ENCODE peak calls at places on chromosomes 11 and 22, in ten cellular contexts. P, S, C, E, L, D, N, Z, I and H are unnamed samples. For H3K4me1, the result is how much of the 10 kb centered on the place peaks cover.

GRCh38 chr11:118305726-118306125 is 1.2 kb downstream of the CD3E start:
- DNase-seq in P (no peak), S (no peak), C (no peak), E (no peak), L (no peak), D (no peak), N (no peak), Z (no peak), I (no peak), H (no peak)

GRCh38 chr22:21455334-21456089 is 11.7 kb upstream of the TMEM191C start:
- DNase-seq in P (no peak), S (no peak), C (peak), E (no peak), L (no peak), D (no peak), N (no peak), Z (no peak), I (peak), H (no peak)

GRCh38 chr11:16846305-16846704 is 107.9 kb downstream of the C11orf58 start:
- DNase-seq in P (no peak), S (peak), C (no peak), E (no peak), L (peak), D (no peak), N (peak), Z (no peak), I (no peak), H (no peak)

GRCh38 chr22:42683599-42684283 is 34.5 kb upstream of the CYB5R3 start:
- DNase-seq in P (peak), S (peak), C (peak), E (peak), L (no peak), D (peak), N (peak), Z (no peak), I (peak), H (peak)

GRCh38 chr11:44566952-44567875 is 1.8 kb downstream of the CD82 start:
- DNase-seq in P (no peak), S (no peak), C (no peak), E (no peak), L (no peak), D (no peak), N (no peak), Z (no peak), I (no peak), H (no peak)

GRCh38 chr11:14638561-14638960 is 5.0 kb upstream of the PDE3B start:
- DNase-seq in P (no peak), S (peak), C (no peak), E (peak), L (no peak), D (no peak), N (peak), Z (peak), I (no peak), H (no peak)

GRCh38 chr22:18024276-18024939 is at the start of gene MICAL3:
- DNase-seq in P (peak), S (peak), C (no peak), E (peak), L (peak), D (peak), N (peak), Z (peak), I (peak), H (peak)

GRCh38 chr11:102220728-102221467 is 96.4 kb upstream of the BIRC3 start:
- DNase-seq in P (no peak), S (peak), C (no peak), E (no peak), L (no peak), D (peak), N (no peak), Z (no peak), I (no peak), H (no peak)

GRCh38 chr22:43275545-43275981 is 67.6 kb downstream of the SCUBE1 start:
- DNase-seq in P (no peak), S (no peak), C (no peak), E (no peak), L (no peak), D (no peak), N (peak), Z (no peak), I (no peak), H (no peak)

GRCh38 chr22:36927671-36928070 is 14.2 kb downstream of the CSF2RB start:
- DNase-seq in P (no peak), S (no peak), C (no peak), E (no peak), L (no peak), D (no peak), N (no peak), Z (no peak), I (no peak), H (no peak)

GRCh38 chr11:109490953-109491733 is 69.2 kb downstream of the C11orf87 start:
- DNase-seq in P (no peak), S (no peak), C (no peak), E (no peak), L (no peak), D (peak), N (peak), Z (no peak), I (no peak), H (no peak)

GRCh38 chr22:23675502-23676415 is 15.1 kb upstream of the RGL4 start:
- DNase-seq in P (no peak), S (no peak), C (peak), E (peak), L (no peak), D (no peak), N (no peak), Z (peak), I (peak), H (peak)

GRCh38 chr11:30917859-30918478 is 331.8 kb upstream of the MPPED2 start:
- DNase-seq in P (no peak), S (peak), C (no peak), E (no peak), L (peak), D (peak), N (peak), Z (no peak), I (no peak), H (no peak)

GRCh38 chr11:80798189-80798588 is 1357.4 kb upstream of the TENM4 start:
- DNase-seq in P (no peak), S (no peak), C (no peak), E (no peak), L (no peak), D (no peak), N (no peak), Z (no peak), I (no peak), H (no peak)

GRCh38 chr11:76798202-76798581 is 15.0 kb downstream of the TSKU start:
- DNase-seq in P (no peak), S (no peak), C (peak), E (no peak), L (no peak), D (no peak), N (no peak), Z (no peak), I (no peak), H (no peak)

GRCh38 chr11:126544311-126545056 is 189.0 kb downstream of the ST3GAL4 start:
- DNase-seq in P (no peak), S (peak), C (no peak), E (peak), L (no peak), D (peak), N (peak), Z (no peak), I (no peak), H (no peak)

GRCh38 chr11:36210529-36210928 is 78.7 kb downstream of the COMMD9 start:
- DNase-seq in P (no peak), S (no peak), C (no peak), E (no peak), L (no peak), D (no peak), N (no peak), Z (no peak), I (no peak), H (no peak)

GRCh38 chr11:13222285-13222684 is 55.3 kb upstream of the BMAL1 start:
- DNase-seq in P (no peak), S (no peak), C (no peak), E (no peak), L (no peak), D (peak), N (no peak), Z (no peak), I (no peak), H (no peak)

GRCh38 chr11:69305885-69306540 is 12.1 kb downstream of the MYEOV start:
- DNase-seq in P (no peak), S (no peak), C (no peak), E (no peak), L (no peak), D (no peak), N (no peak), Z (no peak), I (no peak), H (no peak)

GRCh38 chr11:14764899-14765527 is 121.4 kb downstream of the PDE3B start:
- DNase-seq in P (no peak), S (peak), C (no peak), E (no peak), L (no peak), D (peak), N (peak), Z (no peak), I (no peak), H (no peak)

GRCh38 chr11:113557926-113558325 is 82.7 kb upstream of the DRD2 start:
- DNase-seq in P (no peak), S (no peak), C (no peak), E (no peak), L (no peak), D (no peak), N (no peak), Z (no peak), I (no peak), H (no peak)

GRCh38 chr22:19524170-19525115 is at the start of gene CLDN5:
- DNase-seq in P (peak), S (peak), C (peak), E (no peak), L (no peak), D (peak), N (peak), Z (no peak), I (peak), H (peak)

GRCh38 chr22:44217346-44217745 is 36.6 kb downstream of the PARVG start:
- DNase-seq in P (no peak), S (no peak), C (no peak), E (no peak), L (no peak), D (no peak), N (no peak), Z (no peak), I (no peak), H (no peak)

GRCh38 chr11:13183094-13183825 is 94.3 kb upstream of the BMAL1 start:
- DNase-seq in P (no peak), S (peak), C (no peak), E (no peak), L (peak), D (peak), N (peak), Z (no peak), I (no peak), H (no peak)

GRCh38 chr11:112961751-112962747 is 829 bp downstream of the NCAM1 start:
- DNase-seq in P (peak), S (peak), C (peak), E (peak), L (no peak), D (peak), N (peak), Z (peak), I (no peak), H (peak)

GRCh38 chr22:24339452-24339747 is 68.8 kb downstream of the SPECC1L start:
- DNase-seq in P (no peak), S (no peak), C (no peak), E (no peak), L (no peak), D (no peak), N (no peak), Z (no peak), I (no peak), H (no peak)

GRCh38 chr11:69638941-69639681 is 1.8 kb upstream of the CCND1 start:
- DNase-seq in P (peak), S (peak), C (peak), E (peak), L (peak), D (peak), N (peak), Z (peak), I (peak), H (peak)

GRCh38 chr11:19607656-19608360 is 104.8 kb upstream of the NAV2 start:
- DNase-seq in P (no peak), S (peak), C (no peak), E (no peak), L (no peak), D (no peak), N (peak), Z (no peak), I (no peak), H (no peak)

GRCh38 chr22:43018615-43019014 is 3.7 kb upstream of the PACSIN2 start:
- DNase-seq in P (no peak), S (no peak), C (no peak), E (peak), L (no peak), D (no peak), N (no peak), Z (no peak), I (no peak), H (no peak)

GRCh38 chr11:23425379-23425778 is 565.1 kb upstream of the CCDC179 start:
- DNase-seq in P (no peak), S (peak), C (no peak), E (no peak), L (no peak), D (peak), N (no peak), Z (no peak), I (no peak), H (no peak)

GRCh38 chr11:62193954-62194353 is 3.9 kb downstream of the SCGB1D1 start:
- DNase-seq in P (no peak), S (no peak), C (no peak), E (no peak), L (no peak), D (peak), N (peak), Z (no peak), I (no peak), H (no peak)

GRCh38 chr11:118198370-118198769 is 21.9 kb upstream of the SCN2B start:
- DNase-seq in P (peak), S (peak), C (peak), E (peak), L (peak), D (peak), N (peak), Z (peak), I (peak), H (peak)

GRCh38 chr11:25734592-25735211 is 597.2 kb upstream of the ANO3 start:
- DNase-seq in P (no peak), S (peak), C (no peak), E (no peak), L (no peak), D (peak), N (peak), Z (no peak), I (no peak), H (no peak)

GRCh38 chr22:35883028-35883620 is 145.5 kb downstream of the RBFOX2 start:
- DNase-seq in P (no peak), S (peak), C (no peak), E (no peak), L (peak), D (peak), N (peak), Z (no peak), I (no peak), H (no peak)

GRCh38 chr22:19056951-19057401 is 65.2 kb downstream of the DGCR2 start:
- DNase-seq in P (no peak), S (no peak), C (peak), E (no peak), L (no peak), D (no peak), N (no peak), Z (no peak), I (peak), H (no peak)

GRCh38 chr11:93908689-93909088 is 58.3 kb upstream of the VSTM5 start:
- DNase-seq in P (no peak), S (peak), C (no peak), E (no peak), L (peak), D (peak), N (peak), Z (no peak), I (no peak), H (no peak)

GRCh38 chr11:2462986-2463765 is 18.4 kb downstream of the KCNQ1 start:
- DNase-seq in P (peak), S (no peak), C (peak), E (peak), L (no peak), D (no peak), N (no peak), Z (peak), I (peak), H (no peak)

GRCh38 chr11:78510025-78510596 is 64.6 kb downstream of the NARS2 start:
- DNase-seq in P (no peak), S (no peak), C (no peak), E (no peak), L (no peak), D (no peak), N (no peak), Z (no peak), I (no peak), H (no peak)

GRCh38 chr11:36053901-36054300 is 110.0 kb downstream of the LDLRAD3 start:
- DNase-seq in P (no peak), S (peak), C (no peak), E (no peak), L (no peak), D (no peak), N (peak), Z (no peak), I (no peak), H (no peak)

GRCh38 chr11:45857834-45858492 is 10.7 kb downstream of the CRY2 start:
- DNase-seq in P (peak), S (peak), C (no peak), E (no peak), L (no peak), D (peak), N (peak), Z (peak), I (no peak), H (no peak)

GRCh38 chr11:45855308-45855707 is 8.0 kb downstream of the CRY2 start:
- DNase-seq in P (no peak), S (no peak), C (no peak), E (no peak), L (no peak), D (peak), N (no peak), Z (no peak), I (no peak), H (no peak)

GRCh38 chr11:45853616-45854219 is 6.4 kb downstream of the CRY2 start:
- DNase-seq in P (peak), S (no peak), C (no peak), E (no peak), L (no peak), D (no peak), N (no peak), Z (no peak), I (peak), H (no peak)

GRCh38 chr11:45858751-45859398 is 11.6 kb downstream of the CRY2 start:
- DNase-seq in P (no peak), S (no peak), C (no peak), E (no peak), L (no peak), D (no peak), N (no peak), Z (no peak), I (peak), H (no peak)

DNA sequence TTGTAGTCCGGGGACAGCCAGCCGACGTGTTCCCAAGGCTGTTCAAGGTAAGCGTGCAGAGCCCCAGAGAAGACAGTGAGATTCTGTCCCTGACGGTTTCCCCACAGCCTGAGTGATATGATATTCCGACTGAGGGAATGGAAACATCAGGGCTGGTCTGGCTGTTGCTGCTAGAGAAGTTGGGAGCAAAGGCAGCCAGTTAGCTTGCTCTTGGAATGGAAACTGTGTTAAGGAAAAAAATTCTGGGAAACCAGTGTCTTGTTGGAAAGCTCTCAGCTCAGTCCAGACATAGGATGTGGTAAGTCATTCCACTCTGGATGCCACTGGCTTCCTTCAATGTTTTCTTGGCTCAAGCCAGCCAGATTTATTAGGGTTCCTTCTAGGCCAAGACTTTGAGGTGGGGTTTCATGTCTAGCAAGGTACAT is 8.8 kb downstream of the CRY2 start:
- DNase-seq in P (no peak), S (peak), C (no peak), E (no peak), L (no peak), D (peak), N (peak), Z (no peak), I (peak), H (no peak)
- H3K4me1 ChIP-seq in P (half or more), S (under half), C (half or more), E (under half), L (under half), D (half or more), N (half or more), Z (half or more), I (half or more), H (under half)

DNA sequence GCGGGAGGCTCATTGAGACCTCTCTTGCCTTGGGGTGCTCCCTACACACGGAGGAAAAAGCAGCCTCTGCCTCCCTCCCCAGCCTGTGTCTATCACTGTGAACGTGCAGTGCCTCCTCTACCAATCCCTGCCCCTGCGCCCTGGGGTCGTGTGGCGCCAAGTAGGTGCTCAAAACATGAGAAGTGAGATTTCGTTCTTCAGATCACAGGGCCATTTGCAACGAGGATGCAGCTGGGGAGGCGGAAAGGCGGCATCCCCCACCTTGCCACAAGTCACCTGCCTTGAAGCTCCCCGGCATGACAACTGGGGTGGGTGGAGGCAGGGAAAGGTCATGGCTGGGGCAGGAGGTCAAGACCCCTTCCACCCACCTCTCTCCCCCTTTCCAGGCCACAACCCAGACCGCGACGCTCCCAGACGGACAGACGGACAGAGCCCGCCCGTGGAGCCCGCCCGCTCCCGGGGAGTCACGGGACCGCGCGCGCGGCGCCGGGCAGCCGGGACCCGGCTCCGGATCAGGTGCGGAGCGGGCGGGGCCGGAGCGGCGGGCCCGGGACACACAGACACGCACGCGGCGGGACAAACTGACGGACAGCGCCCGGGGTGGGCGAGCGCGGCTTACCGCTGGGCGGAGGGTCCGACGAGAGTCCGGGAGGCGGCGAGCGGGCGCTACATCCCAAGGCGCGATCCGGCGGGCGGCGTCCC is 487 bp downstream of the KCNJ4 start:
- DNase-seq in P (no peak), S (no peak), C (no peak), E (no peak), L (no peak), D (peak), N (no peak), Z (no peak), I (no peak), H (no peak)
- H3K4me3 ChIP-seq in P (peak), S (no peak), C (peak), E (peak), L (peak), D (no peak), N (peak), Z (peak), I (peak), H (peak)

GRCh38 chr11:120657306-120658070 is 145.9 kb downstream of the GRIK4 start:
- DNase-seq in P (no peak), S (no peak), C (no peak), E (no peak), L (no peak), D (no peak), N (no peak), Z (no peak), I (no peak), H (no peak)
- H3K4me1 ChIP-seq in P (under half), S (under half), C (under half), E (under half), L (under half), D (under half), N (under half), Z (under half), I (under half), H (under half)

GRCh38 chr11:73258104-73258684 is 13.9 kb upstream of the P2RY6 start:
- DNase-seq in P (no peak), S (no peak), C (peak), E (no peak), L (no peak), D (no peak), N (no peak), Z (no peak), I (peak), H (peak)

GRCh38 chr11:73252577-73253191 is 19.5 kb upstream of the P2RY6 start:
- DNase-seq in P (no peak), S (no peak), C (peak), E (no peak), L (peak), D (no peak), N (no peak), Z (no peak), I (peak), H (no peak)

GRCh38 chr11:73260127-73260457 is 12.0 kb upstream of the P2RY6 start:
- DNase-seq in P (no peak), S (no peak), C (peak), E (no peak), L (no peak), D (no peak), N (no peak), Z (no peak), I (peak), H (no peak)

GRCh38 chr11:73259406-73260126 is 12.6 kb upstream of the P2RY6 start:
- DNase-seq in P (no peak), S (no peak), C (peak), E (no peak), L (no peak), D (no peak), N (no peak), Z (no peak), I (peak), H (peak)

GRCh38 chr11:73257342-73258103 is 14.6 kb upstream of the P2RY6 start:
- DNase-seq in P (no peak), S (peak), C (peak), E (no peak), L (peak), D (peak), N (peak), Z (no peak), I (peak), H (peak)
- H3K4me3 ChIP-seq in P (no peak), S (no peak), C (no peak), E (no peak), L (no peak), D (peak), N (no peak), Z (no peak), I (no peak), H (no peak)